ENCODE peak calls at places on chromosomes 12 and 14, in four cellular contexts. G is activated effector memory CD4-positive, alpha-beta T cell treated with anti-CD3 and anti-CD28 coated beads, Interleukin-2, amount 50 U/mL, for 16 hours; A is substantia nigra; T is T-cell. C is an unnamed sample.

GRCh38 chr14:72682188-72682587 is 211.7 kb downstream of the DPF3 start:
- DNase-seq in G (no peak), A (no peak), T (no peak), C (no peak)

GRCh38 chr14:68143341-68143807 is 323.8 kb downstream of the RAD51B start:
- DNase-seq in G (no peak), A (no peak), T (no peak), C (no peak)

GRCh38 chr12:106903241-106903950 is 52.3 kb upstream of the TMEM263 start:
- DNase-seq in G (peak), A (no peak), T (peak), C (no peak)

GRCh38 chr14:100031506-100032281 is 33.5 kb upstream of the EVL start:
- DNase-seq in G (no peak), A (no peak), T (no peak), C (no peak)

GRCh38 chr12:103560604-103561101 is 26.4 kb upstream of the STAB2 start:
- DNase-seq in G (no peak), A (no peak), T (no peak), C (no peak)

GRCh38 chr14:35553808-35554207 is 19.8 kb downstream of the INSM2 start:
- DNase-seq in G (no peak), A (no peak), T (no peak), C (no peak)

GRCh38 chr14:85527006-85527405 is 2.9 kb upstream of the FLRT2 start:
- DNase-seq in G (no peak), A (no peak), T (no peak), C (no peak)

GRCh38 chr12:120263725-120264040 is 1.8 kb downstream of the PXN start:
- DNase-seq in G (no peak), A (no peak), T (no peak), C (no peak)

GRCh38 chr14:67513631-67514108 is 19.4 kb upstream of the PLEKHH1 start:
- DNase-seq in G (no peak), A (no peak), T (no peak), C (no peak)

GRCh38 chr14:94485944-94486841 is 10.2 kb upstream of the SERPINA9 start:
- DNase-seq in G (peak), A (peak), T (no peak), C (no peak)

GRCh38 chr12:132535046-132535445 is 45.1 kb downstream of the FBRSL1 start:
- DNase-seq in G (no peak), A (no peak), T (no peak), C (no peak)

GRCh38 chr12:51821423-51822260 is 26.9 kb downstream of the FIGNL2 start:
- DNase-seq in G (peak), A (no peak), T (peak), C (no peak)

GRCh38 chr12:78226763-78227162 is 396.1 kb downstream of the NAV3 start:
- DNase-seq in G (no peak), A (no peak), T (no peak), C (no peak)

GRCh38 chr14:89041245-89041585 is 216.8 kb downstream of the TTC8 start:
- DNase-seq in G (no peak), A (no peak), T (no peak), C (no peak)

GRCh38 chr12:22350817-22351371 is 16.4 kb upstream of the ST8SIA1 start:
- DNase-seq in G (no peak), A (no peak), T (no peak), C (no peak)

GRCh38 chr14:102893452-102893851 is 29.0 kb upstream of the AMN start:
- DNase-seq in G (peak), A (no peak), T (no peak), C (peak)

GRCh38 chr12:93902736-93903562 is 225.8 kb downstream of the CRADD start:
- DNase-seq in G (no peak), A (no peak), T (no peak), C (no peak)

GRCh38 chr12:11769723-11770514 is 120.4 kb downstream of the ETV6 start:
- DNase-seq in G (no peak), A (no peak), T (no peak), C (no peak)

GRCh38 chr12:58159941-58160340 is 218.6 kb downstream of the ATP23 start:
- DNase-seq in G (no peak), A (no peak), T (no peak), C (no peak)

GRCh38 chr12:16324772-16325171 is 22.7 kb upstream of the MGST1 start:
- DNase-seq in G (no peak), A (no peak), T (no peak), C (no peak)

GRCh38 chr12:115351513-115352077 is 667.6 kb upstream of the TBX3 start:
- DNase-seq in G (no peak), A (no peak), T (no peak), C (no peak)

GRCh38 chr12:26434299-26434915 is 239.0 kb downstream of the SSPN start:
- DNase-seq in G (no peak), A (no peak), T (no peak), C (no peak)

GRCh38 chr14:78022059-78022458 is 148.1 kb upstream of the NRXN3 start:
- DNase-seq in G (peak), A (peak), T (no peak), C (no peak)

GRCh38 chr12:55965941-55966407 is at the start of gene PMEL:
- DNase-seq in G (no peak), A (no peak), T (no peak), C (no peak)

GRCh38 chr12:114986849-114987248 is 302.9 kb upstream of the TBX3 start:
- DNase-seq in G (no peak), A (no peak), T (no peak), C (no peak)

GRCh38 chr12:124680863-124681778 is 113.7 kb upstream of the NCOR2 start:
- DNase-seq in G (no peak), A (no peak), T (no peak), C (no peak)

GRCh38 chr14:40188006-40188405 is 755.8 kb upstream of the FBXO33 start:
- DNase-seq in G (no peak), A (no peak), T (no peak), C (no peak)

GRCh38 chr14:98695809-98696208 is 576.2 kb downstream of the BCL11B start:
- DNase-seq in G (no peak), A (no peak), T (no peak), C (no peak)

GRCh38 chr14:87450193-87450592 is 542.8 kb downstream of the GALC start:
- DNase-seq in G (no peak), A (no peak), T (no peak), C (no peak)

GRCh38 chr14:96461950-96462798 is 40.0 kb upstream of the PAPOLA start:
- DNase-seq in G (no peak), A (no peak), T (no peak), C (no peak)

GRCh38 chr12:6377667-6377994 is 2.3 kb upstream of the SCNN1A start:
- DNase-seq in G (peak), A (no peak), T (no peak), C (no peak)

GRCh38 chr12:109720152-109720855 is 6.7 kb downstream of the FAM222A start:
- DNase-seq in G (no peak), A (peak), T (no peak), C (no peak)

GRCh38 chr12:57009949-57010626 is 3.7 kb upstream of the ZBTB39 start:
- DNase-seq in G (no peak), A (no peak), T (no peak), C (peak)

GRCh38 chr12:123099556-123100192 is 51.2 kb downstream of the PITPNM2 start:
- DNase-seq in G (no peak), A (no peak), T (no peak), C (no peak)

GRCh38 chr14:68783408-68784297 is 9.2 kb downstream of the ZFP36L1 start:
- DNase-seq in G (no peak), A (no peak), T (no peak), C (peak)

GRCh38 chr14:28758253-28758915 is 8.2 kb upstream of the FOXG1 start:
- DNase-seq in G (no peak), A (no peak), T (no peak), C (no peak)

GRCh38 chr14:76922092-76922491 is 95.9 kb downstream of the LRRC74A start:
- DNase-seq in G (no peak), A (no peak), T (no peak), C (no peak)

C was measured in mesenteric fat pad.